ENCODE peak calls at places on chromosomes 5 and 9, in six cellular contexts. T, F, K, J, N and P are unnamed samples.

GRCh38 chr9:126661521-126662251 is 48.0 kb downstream of the LMX1B start:
- DNase-seq in T (no peak), F (no peak), K (no peak), J (no peak), N (no peak), P (no peak)

GRCh38 chr5:159415301-159415937 is 85.1 kb upstream of the IL12B start:
- DNase-seq in T (no peak), F (no peak), K (no peak), J (no peak), N (no peak), P (no peak)

GRCh38 chr5:157740211-157740610 is 3.3 kb upstream of the LSM11 start:
- DNase-seq in T (no peak), F (no peak), K (peak), J (no peak), N (no peak), P (peak)

GRCh38 chr9:137267933-137268355 is 9.6 kb upstream of the TOR4A start:
- DNase-seq in T (no peak), F (no peak), K (no peak), J (no peak), N (peak), P (no peak)

GRCh38 chr9:70609542-70610286 is 195.3 kb upstream of the KLF9 start:
- DNase-seq in T (no peak), F (no peak), K (no peak), J (no peak), N (no peak), P (no peak)

GRCh38 chr9:121743441-121744001 is 92.1 kb downstream of the DAB2IP start:
- DNase-seq in T (no peak), F (no peak), K (peak), J (no peak), N (no peak), P (no peak)

GRCh38 chr5:41747291-41747690 is 122.9 kb downstream of the OXCT1 start:
- DNase-seq in T (no peak), F (no peak), K (peak), J (no peak), N (no peak), P (no peak)

GRCh38 chr5:134551891-134552290 is 26.4 kb downstream of the JADE2 start:
- DNase-seq in T (no peak), F (no peak), K (no peak), J (no peak), N (no peak), P (no peak)

GRCh38 chr9:86892576-86892975 is 54.7 kb downstream of the GAS1 start:
- DNase-seq in T (no peak), F (no peak), K (no peak), J (no peak), N (no peak), P (no peak)

GRCh38 chr5:37776826-37777225 is 63.0 kb downstream of the GDNF start:
- DNase-seq in T (no peak), F (no peak), K (no peak), J (no peak), N (no peak), P (no peak)

GRCh38 chr5:40383719-40384651 is 295.7 kb upstream of the PTGER4 start:
- DNase-seq in T (no peak), F (no peak), K (no peak), J (no peak), N (no peak), P (no peak)

GRCh38 chr5:160269017-160269416 is 39.7 kb downstream of the FABP6 start:
- DNase-seq in T (no peak), F (no peak), K (no peak), J (no peak), N (no peak), P (no peak)

GRCh38 chr5:133919148-133920136 is 49.0 kb downstream of the C5orf15 start:
- DNase-seq in T (no peak), F (no peak), K (no peak), J (no peak), N (no peak), P (no peak)

GRCh38 chr9:98192503-98193335 is at the start of gene CORO2A:
- DNase-seq in T (peak), F (peak), K (peak), J (peak), N (peak), P (peak)

GRCh38 chr5:108989761-108990392 is 242.2 kb downstream of the FER start:
- DNase-seq in T (no peak), F (no peak), K (no peak), J (no peak), N (no peak), P (no peak)

GRCh38 chr5:115419794-115420585 is 123.5 kb upstream of the CCDC112 start:
- DNase-seq in T (no peak), F (no peak), K (no peak), J (no peak), N (no peak), P (no peak)

GRCh38 chr9:114864471-114864870 is 58.6 kb upstream of the TNFSF15 start:
- DNase-seq in T (no peak), F (no peak), K (no peak), J (no peak), N (no peak), P (no peak)

GRCh38 chr5:172455511-172456061 is 1.3 kb upstream of the SH3PXD2B start:
- DNase-seq in T (no peak), F (no peak), K (no peak), J (no peak), N (no peak), P (no peak)

GRCh38 chr5:44389410-44389879 is at the start of gene FGF10:
- DNase-seq in T (no peak), F (no peak), K (no peak), J (no peak), N (no peak), P (no peak)

GRCh38 chr5:8320244-8320643 is 451.3 kb downstream of the MTRR start:
- DNase-seq in T (no peak), F (no peak), K (no peak), J (no peak), N (no peak), P (no peak)

GRCh38 chr9:97853844-97854695 is 1.0 kb downstream of the FOXE1 start:
- DNase-seq in T (peak), F (peak), K (peak), J (peak), N (peak), P (no peak)

GRCh38 chr9:87276327-87276841 is 221.3 kb upstream of the DAPK1 start:
- DNase-seq in T (no peak), F (no peak), K (no peak), J (no peak), N (no peak), P (no peak)

GRCh38 chr5:1104327-1105006 is 7.4 kb downstream of the SLC12A7 start:
- DNase-seq in T (no peak), F (peak), K (no peak), J (peak), N (no peak), P (no peak)

GRCh38 chr5:113192541-113192940 is 215.9 kb downstream of the DCP2 start:
- DNase-seq in T (no peak), F (no peak), K (no peak), J (no peak), N (no peak), P (no peak)

GRCh38 chr9:134983506-134984371 is 66.0 kb upstream of the FCN1 start:
- DNase-seq in T (no peak), F (no peak), K (no peak), J (no peak), N (no peak), P (no peak)